ENCODE peak calls at places on chromosomes 12 and 14, in six cellular contexts. P is central memory CD4-positive, alpha-beta T cell; R is RPMI7951; H is cerebellar cortex; F is neural crest cell; G is naive thymus-derived CD4-positive, alpha-beta T cell. Q is an unnamed sample.

GRCh38 chr12:124588689-124589318 is 21.4 kb upstream of the NCOR2 start:
- DNase-seq in G (no peak), H (peak), R (peak), P (no peak), F (no peak), Q (no peak)

GRCh38 chr14:36807727-36808126 is 146.1 kb downstream of the PAX9 start:
- DNase-seq in R (no peak), F (no peak), H (no peak), P (no peak), G (no peak), Q (no peak)

GRCh38 chr12:122064034-122064777 is 14.3 kb upstream of the MLXIP start:
- DNase-seq in F (peak), G (peak), H (peak), R (peak), P (no peak), Q (peak)

GRCh38 chr12:70486588-70486987 is 120.5 kb downstream of the KCNMB4 start:
- DNase-seq in P (no peak), R (no peak), H (no peak), G (no peak), F (no peak), Q (no peak)

GRCh38 chr12:68203460-68203875 is 22.1 kb downstream of the IL26 start:
- DNase-seq in R (no peak), F (no peak), P (peak), G (no peak), H (no peak), Q (no peak)

GRCh38 chr12:110780448-110780847 is 37.8 kb upstream of the PPP1CC start:
- DNase-seq in F (no peak), P (peak), R (no peak), G (peak), H (no peak), Q (no peak)

GRCh38 chr14:102980409-102980810 is 57.9 kb downstream of the AMN start:
- DNase-seq in R (no peak), H (no peak), P (no peak), F (no peak), G (no peak), Q (no peak)

GRCh38 chr14:50521912-50522341 is 10.4 kb downstream of the MAP4K5 start:
- DNase-seq in F (no peak), R (peak), G (no peak), P (no peak), H (no peak), Q (no peak)

GRCh38 chr12:67710582-67710981 is 62.0 kb downstream of the DYRK2 start:
- DNase-seq in P (no peak), R (peak), H (no peak), G (no peak), F (no peak), Q (no peak)

Q was measured in foreskin keratinocyte.